ENCODE peak calls at places on chromosomes 11 and 22, in nine cellular contexts. U is body of pancreas; O is fibroblast of lung; M is upper lobe of right lung; R is CD8-positive, alpha-beta T cell; J is stomach; F is left ventricle myocardium inferior; W is prostate gland; T is tibial nerve. Y is an unnamed sample.

GRCh38 chr11:2750101-2750509 is 50.3 kb upstream of the KCNQ1OT1 start:
- DNase-seq in U (no peak), O (no peak), M (peak; percentile 46), R (no peak), J (no peak), F (peak; percentile 12), W (no peak), T (no peak), Y (no peak)

GRCh38 chr11:61792310-61793083 is at the start of the genes FEN1 and TMEM258:
- DNase-seq in U (peak; percentile 91), O (peak; percentile 95), M (peak; percentile 96), R (peak; percentile 90), J (peak; percentile 89), F (peak; percentile 89), W (peak; percentile 84), T (peak; percentile 81), Y (peak; percentile 89)

GRCh38 chr22:21775061-21775460 is 39.5 kb upstream of the YPEL1 start:
- DNase-seq in U (no peak), O (no peak), M (no peak), R (no peak), J (no peak), F (no peak), W (no peak), T (no peak), Y (no peak)

GRCh38 chr11:6604081-6604626 is 580 bp downstream of the ILK start:
- DNase-seq in U (peak; percentile 67), O (peak; percentile 73), M (no peak), R (peak; percentile 74), J (peak; percentile 45), F (no peak), W (peak; percentile 35), T (peak; percentile 38), Y (peak; percentile 63)

GRCh38 chr22:38874529-38875222 is 2.7 kb upstream of the CBX6 start:
- DNase-seq in U (no peak), O (no peak), M (no peak), R (no peak), J (peak; percentile 9), F (no peak), W (no peak), T (no peak), Y (no peak)

GRCh38 chr11:35192347-35192746 is 53.4 kb downstream of the CD44 start:
- DNase-seq in U (peak; percentile 45), O (peak; percentile 74), M (peak; percentile 79), R (no peak), J (no peak), F (peak; percentile 54), W (no peak), T (peak; percentile 35), Y (no peak)

GRCh38 chr22:35984776-35985175 is 43.8 kb downstream of the RBFOX2 start:
- DNase-seq in U (no peak), O (no peak), M (no peak), R (no peak), J (no peak), F (no peak), W (no peak), T (no peak), Y (no peak)

GRCh38 chr11:123560001-123560400 is 94.4 kb downstream of the SCN3B start:
- DNase-seq in U (peak; percentile 74), O (peak; percentile 46), M (peak; percentile 73), R (no peak), J (peak; percentile 46), F (peak; percentile 60), W (no peak), T (no peak), Y (peak; percentile 75)

GRCh38 chr11:131867457-131868257 is 497.2 kb downstream of the NTM start:
- DNase-seq in U (peak; percentile 72), O (peak; percentile 88), M (no peak), R (no peak), J (peak; percentile 34), F (peak; percentile 63), W (peak; percentile 35), T (peak; percentile 58), Y (peak; percentile 91)

DNA sequence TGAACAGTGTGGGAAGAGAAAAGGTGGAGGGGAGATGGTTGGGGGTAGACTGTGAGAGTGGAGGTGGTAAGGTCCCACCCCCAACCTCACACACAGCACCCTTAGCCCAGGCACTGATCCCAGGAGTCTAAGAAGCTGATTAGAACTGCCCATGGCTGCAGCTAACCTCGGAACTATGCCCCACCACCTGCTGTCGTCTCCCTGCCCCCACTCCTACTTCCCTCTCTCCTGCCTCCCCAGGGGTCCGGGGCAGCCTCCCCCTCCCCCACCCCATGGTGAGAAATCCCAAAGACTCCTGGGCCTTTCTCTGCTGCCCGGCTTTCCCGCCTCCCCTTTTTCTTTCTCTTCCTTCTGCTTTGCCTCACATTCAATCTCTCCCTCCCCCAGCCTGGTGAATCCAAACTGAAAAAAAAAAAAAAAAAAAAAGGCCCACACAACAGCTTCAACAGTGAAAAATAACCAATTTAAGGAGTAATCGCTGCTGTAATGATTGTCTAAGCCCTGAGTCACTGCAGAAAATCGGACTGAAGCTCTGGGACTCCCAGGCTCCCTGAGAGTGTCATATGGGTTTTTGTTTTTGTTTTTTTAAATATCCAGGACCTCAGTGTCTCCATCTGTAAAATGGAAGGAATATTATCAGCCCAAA is 9.6 kb upstream of the TP53I11 start:
- DNase-seq in U (no peak), O (no peak), M (no peak), R (no peak), J (no peak), F (no peak), W (no peak), T (no peak), Y (no peak)
- H3K4me3 ChIP-seq in U (no peak overlapping the region), O (no peak overlapping the region), M (no peak overlapping the region), R (no peak overlapping the region), J (no peak overlapping the region), F (no peak overlapping the region), W (no peak overlapping the region), T (no peak overlapping the region), Y (no peak overlapping the region)

DNA sequence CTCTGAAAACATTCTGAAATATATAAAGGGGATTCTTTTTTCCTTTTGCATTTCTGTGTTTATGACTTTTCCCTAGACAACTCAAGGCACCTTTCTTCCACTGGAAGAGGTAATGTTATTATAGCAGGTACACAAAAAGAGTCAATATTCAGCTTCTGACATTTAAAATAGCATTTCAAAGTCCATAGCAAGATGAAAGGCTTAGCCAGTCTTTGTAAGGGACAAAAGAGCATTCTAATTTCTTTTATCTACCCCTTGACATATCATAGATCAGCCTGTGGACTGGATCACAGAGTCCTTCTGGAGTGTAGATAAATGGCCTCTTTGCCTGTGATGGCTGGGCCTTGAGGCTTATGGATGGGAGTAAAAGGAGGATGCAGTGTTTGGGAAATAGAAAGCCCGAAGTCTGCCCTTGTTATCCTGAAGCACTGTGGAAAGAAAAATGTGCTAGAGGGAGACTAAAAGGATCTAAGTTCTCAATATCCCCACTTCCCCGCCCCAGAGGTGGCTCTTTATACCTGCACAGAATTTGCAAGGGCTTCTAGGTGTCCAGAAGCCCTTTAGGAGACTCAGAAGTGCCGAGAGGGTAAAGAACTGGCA is 1.6 kb upstream of the HEPACAM start:
- DNase-seq in U (no peak), O (no peak), M (no peak), R (no peak), J (no peak), F (no peak), W (no peak), T (no peak), Y (no peak)
- H3K27me3 ChIP-seq in U (no peaks in the 10 kb centered on the region), O (no peaks in the 10 kb centered on the region), M (no peaks in the 10 kb centered on the region), R (no peaks in the 10 kb centered on the region), J (peaks cover 15% of the 10 kb centered on the region), F (peaks cover 24% of the 10 kb centered on the region), W (no peaks in the 10 kb centered on the region), T (no peaks in the 10 kb centered on the region), Y (no peaks in the 10 kb centered on the region)

DNA sequence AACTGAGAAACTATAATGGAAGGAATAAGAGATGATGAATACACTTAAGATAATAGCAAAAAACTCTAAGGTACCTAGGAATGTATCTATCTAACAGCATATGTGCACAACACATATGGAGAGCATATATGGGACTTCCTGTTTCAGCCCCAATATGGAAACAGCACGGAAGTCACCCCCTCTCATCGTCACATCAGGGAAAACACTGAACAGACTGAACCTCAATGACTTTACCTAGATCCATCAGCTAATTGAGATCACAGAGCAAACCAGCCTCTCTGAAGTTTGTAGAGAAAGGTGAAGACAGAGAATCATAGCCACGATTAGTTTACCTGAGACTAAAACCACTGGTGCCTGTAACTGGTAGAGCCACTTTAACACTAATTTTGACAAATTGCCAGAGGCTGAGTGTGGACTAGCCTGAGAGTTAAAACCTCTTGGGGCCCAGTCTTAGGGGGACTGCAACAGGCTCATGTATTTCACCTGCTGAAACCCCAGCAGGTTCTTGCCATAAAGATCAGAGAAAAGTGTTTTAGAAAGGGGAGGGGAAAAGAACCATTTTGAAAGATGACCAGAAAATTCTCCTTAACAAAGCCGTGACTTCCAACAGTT is 722.6 kb downstream of the TBC1D22A start:
- DNase-seq in U (no peak), O (no peak), M (no peak), R (no peak), J (no peak), F (no peak), W (no peak), T (no peak), Y (no peak)
- H3K27ac ChIP-seq in U (no peak overlapping the region), O (no peak overlapping the region), M (no peak overlapping the region), R (no peak overlapping the region), J (no peak overlapping the region), F (no peak overlapping the region), W (no peak overlapping the region), T (no peak overlapping the region), Y (no peak overlapping the region)

GRCh38 chr22:45866398-45867117 is 110.4 kb downstream of the WNT7B start:
- DNase-seq in U (no peak), O (no peak), M (peak; percentile 60), R (peak; percentile 37), J (peak; percentile 20), F (no peak), W (no peak), T (no peak), Y (no peak)

GRCh38 chr22:45869448-45869847 is 107.5 kb downstream of the WNT7B start:
- DNase-seq in U (no peak), O (no peak), M (no peak), R (peak; percentile 27), J (peak; percentile 19), F (no peak), W (no peak), T (no peak), Y (no peak)

GRCh38 chr22:45868586-45869443 is 108.1 kb downstream of the WNT7B start:
- DNase-seq in U (no peak), O (no peak), M (no peak), R (peak; percentile 27), J (peak; percentile 20), F (no peak), W (no peak), T (no peak), Y (no peak)

GRCh38 chr22:45867118-45867905 is 109.7 kb downstream of the WNT7B start:
- DNase-seq in U (no peak), O (peak; percentile 23), M (peak; percentile 70), R (peak; percentile 34), J (peak; percentile 23), F (no peak), W (no peak), T (no peak), Y (no peak)

DNA sequence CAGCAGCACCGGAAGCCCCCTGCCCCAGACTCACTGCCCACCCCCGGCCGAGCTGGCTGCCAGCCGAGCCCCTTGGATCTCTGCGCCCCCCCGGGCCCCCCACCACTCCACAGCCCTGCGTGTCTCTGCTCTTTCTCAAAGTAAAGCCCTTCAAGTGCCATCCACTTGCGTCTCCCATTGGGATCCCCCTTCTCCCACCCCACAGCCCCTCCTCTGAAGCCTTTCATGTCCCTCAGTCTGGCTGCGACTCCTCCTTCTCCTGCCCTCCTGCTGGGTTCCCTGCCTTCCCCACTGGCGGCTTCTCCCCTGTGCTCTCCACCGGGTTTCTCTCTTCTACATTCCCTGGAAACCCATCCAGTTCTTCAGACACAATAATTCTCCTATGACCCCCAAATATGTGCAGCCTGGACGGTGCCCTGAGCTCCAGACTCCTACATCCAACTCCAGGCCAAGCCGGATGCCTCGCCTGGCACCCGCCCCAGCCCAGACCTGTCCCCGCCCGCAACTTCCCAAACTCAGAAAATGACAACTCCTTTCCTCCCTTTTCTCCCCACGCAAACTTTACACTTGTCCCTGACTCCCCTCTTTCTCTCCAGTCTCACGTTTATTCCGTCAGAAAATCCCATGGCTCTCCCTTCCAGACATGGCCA is 108.9 kb downstream of the WNT7B start:
- DNase-seq in U (no peak), O (no peak), M (no peak), R (no peak), J (no peak), F (no peak), W (no peak), T (no peak), Y (no peak)
- H3K4me3 ChIP-seq in U (no peak overlapping the region), O (no peak overlapping the region), M (no peak overlapping the region), R (no peak overlapping the region), J (no peak overlapping the region), F (no peak overlapping the region), W (no peak overlapping the region), T (no peak overlapping the region), Y (no peak overlapping the region)